ENCODE peak calls at places on chromosome 3, in nine cellular contexts. One of them, this sample, is unnamed.

GRCh38 chr3:176927280-176927679 is 270.0 kb downstream of the TBL1XR1 start:
- DNase-seq in OCI-LY7: no peak
- DNase-seq in neural progenitor cell: no peak
- DNase-seq in PC-3: no peak
- DNase-seq in GM23248: no peak
- DNase-seq in GM23338: no peak
- DNase-seq in MM.1S: no peak
- DNase-seq in SK-N-SH: no peak
- DNase-seq in HCT116: no peak
- DNase-seq in this sample: peak

GRCh38 chr3:66401578-66402382 is 99.0 kb downstream of the LRIG1 start:
- DNase-seq in OCI-LY7: no peak
- DNase-seq in neural progenitor cell: peak
- DNase-seq in PC-3: no peak
- DNase-seq in GM23248: no peak
- DNase-seq in GM23338: no peak
- DNase-seq in MM.1S: no peak
- DNase-seq in SK-N-SH: no peak
- DNase-seq in HCT116: no peak
- DNase-seq in this sample: no peak

GRCh38 chr3:186624598-186624997 is 11.7 kb downstream of the AHSG start:
- DNase-seq in OCI-LY7: no peak
- DNase-seq in neural progenitor cell: no peak
- DNase-seq in PC-3: no peak
- DNase-seq in GM23248: no peak
- DNase-seq in GM23338: no peak
- DNase-seq in MM.1S: no peak
- DNase-seq in SK-N-SH: no peak
- DNase-seq in HCT116: no peak
- DNase-seq in this sample: no peak

GRCh38 chr3:13301295-13301987 is 118.7 kb downstream of the NUP210 start:
- DNase-seq in OCI-LY7: no peak
- DNase-seq in neural progenitor cell: peak
- DNase-seq in PC-3: peak
- DNase-seq in GM23248: peak
- DNase-seq in GM23338: peak
- DNase-seq in MM.1S: no peak
- DNase-seq in SK-N-SH: no peak
- DNase-seq in HCT116: peak
- DNase-seq in this sample: peak

GRCh38 chr3:116034797-116035196 is 410.5 kb downstream of the LSAMP start:
- DNase-seq in OCI-LY7: no peak
- DNase-seq in neural progenitor cell: no peak
- DNase-seq in PC-3: no peak
- DNase-seq in GM23248: no peak
- DNase-seq in GM23338: no peak
- DNase-seq in MM.1S: no peak
- DNase-seq in SK-N-SH: no peak
- DNase-seq in HCT116: no peak
- DNase-seq in this sample: no peak

GRCh38 chr3:80063535-80063934 is 295.7 kb upstream of the ROBO1 start:
- DNase-seq in OCI-LY7: no peak
- DNase-seq in neural progenitor cell: no peak
- DNase-seq in PC-3: no peak
- DNase-seq in GM23248: no peak
- DNase-seq in GM23338: no peak
- DNase-seq in MM.1S: no peak
- DNase-seq in SK-N-SH: no peak
- DNase-seq in HCT116: no peak
- DNase-seq in this sample: no peak

GRCh38 chr3:100226712-100227429 is 33.9 kb upstream of the TBC1D23 start:
- DNase-seq in OCI-LY7: no peak
- DNase-seq in neural progenitor cell: no peak
- DNase-seq in PC-3: peak
- DNase-seq in GM23248: peak
- DNase-seq in GM23338: no peak
- DNase-seq in MM.1S: no peak
- DNase-seq in SK-N-SH: no peak
- DNase-seq in HCT116: no peak
- DNase-seq in this sample: peak

GRCh38 chr3:48426401-48426909 is 3.4 kb downstream of the PLXNB1 start:
- DNase-seq in OCI-LY7: no peak
- DNase-seq in neural progenitor cell: no peak
- DNase-seq in PC-3: no peak
- DNase-seq in GM23248: no peak
- DNase-seq in GM23338: no peak
- DNase-seq in MM.1S: no peak
- DNase-seq in SK-N-SH: peak
- DNase-seq in HCT116: no peak
- DNase-seq in this sample: no peak

GRCh38 chr3:125134952-125135351 is 77.6 kb downstream of the SLC12A8 start:
- DNase-seq in OCI-LY7: no peak
- DNase-seq in neural progenitor cell: no peak
- DNase-seq in PC-3: no peak
- DNase-seq in GM23248: no peak
- DNase-seq in GM23338: no peak
- DNase-seq in MM.1S: no peak
- DNase-seq in SK-N-SH: no peak
- DNase-seq in HCT116: no peak
- DNase-seq in this sample: no peak

GRCh38 chr3:185153170-185153733 is 392 bp upstream of the C3orf70 start:
- DNase-seq in OCI-LY7: no peak
- DNase-seq in neural progenitor cell: peak
- DNase-seq in PC-3: no peak
- DNase-seq in GM23248: no peak
- DNase-seq in GM23338: peak
- DNase-seq in MM.1S: no peak
- DNase-seq in SK-N-SH: peak
- DNase-seq in HCT116: no peak
- DNase-seq in this sample: peak

GRCh38 chr3:185152433-185153169 is at the start of gene C3orf70:
- DNase-seq in OCI-LY7: no peak
- DNase-seq in neural progenitor cell: peak
- DNase-seq in PC-3: peak
- DNase-seq in GM23248: peak
- DNase-seq in GM23338: peak
- DNase-seq in MM.1S: peak
- DNase-seq in SK-N-SH: peak
- DNase-seq in HCT116: no peak
- DNase-seq in this sample: peak

GRCh38 chr3:185151959-185152432 is 864 bp downstream of the C3orf70 start:
- DNase-seq in OCI-LY7: no peak
- DNase-seq in neural progenitor cell: no peak
- DNase-seq in PC-3: no peak
- DNase-seq in GM23248: peak
- DNase-seq in GM23338: no peak
- DNase-seq in MM.1S: no peak
- DNase-seq in SK-N-SH: no peak
- DNase-seq in HCT116: no peak
- DNase-seq in this sample: no peak

GRCh38 chr3:185155678-185156077 is 2.8 kb upstream of the C3orf70 start:
- DNase-seq in OCI-LY7: no peak
- DNase-seq in neural progenitor cell: no peak
- DNase-seq in PC-3: no peak
- DNase-seq in GM23248: no peak
- DNase-seq in GM23338: no peak
- DNase-seq in MM.1S: no peak
- DNase-seq in SK-N-SH: no peak
- DNase-seq in HCT116: no peak
- DNase-seq in this sample: no peak

GRCh38 chr3:185153861-185154629 is 1.2 kb upstream of the C3orf70 start:
- DNase-seq in OCI-LY7: no peak
- DNase-seq in neural progenitor cell: peak
- DNase-seq in PC-3: no peak
- DNase-seq in GM23248: no peak
- DNase-seq in GM23338: peak
- DNase-seq in MM.1S: no peak
- DNase-seq in SK-N-SH: peak
- DNase-seq in HCT116: no peak
- DNase-seq in this sample: no peak
- H2AFZ ChIP-seq in OCI-LY7: no peak
- H2AFZ ChIP-seq in neural progenitor cell: peak
- H2AFZ ChIP-seq in PC-3: no peak
- H2AFZ ChIP-seq in GM23248: no peak
- H2AFZ ChIP-seq in GM23338: peak
- H2AFZ ChIP-seq in MM.1S: no peak
- H2AFZ ChIP-seq in SK-N-SH: no peak
- H2AFZ ChIP-seq in HCT116: no peak
- H2AFZ ChIP-seq in this sample: peak

GRCh38 chr3:35198857-35199256 is 440.5 kb upstream of the ARPP21 start:
- DNase-seq in OCI-LY7: no peak
- DNase-seq in neural progenitor cell: no peak
- DNase-seq in PC-3: no peak
- DNase-seq in GM23248: no peak
- DNase-seq in GM23338: no peak
- DNase-seq in MM.1S: no peak
- DNase-seq in SK-N-SH: no peak
- DNase-seq in HCT116: no peak
- DNase-seq in this sample: no peak

GRCh38 chr3:35194666-35195065 is 444.7 kb upstream of the ARPP21 start:
- DNase-seq in OCI-LY7: no peak
- DNase-seq in neural progenitor cell: no peak
- DNase-seq in PC-3: no peak
- DNase-seq in GM23248: no peak
- DNase-seq in GM23338: no peak
- DNase-seq in MM.1S: no peak
- DNase-seq in SK-N-SH: no peak
- DNase-seq in HCT116: no peak
- DNase-seq in this sample: no peak

GRCh38 chr3:35201221-35201620 is 438.1 kb upstream of the ARPP21 start:
- DNase-seq in OCI-LY7: no peak
- DNase-seq in neural progenitor cell: no peak
- DNase-seq in PC-3: no peak
- DNase-seq in GM23248: no peak
- DNase-seq in GM23338: no peak
- DNase-seq in MM.1S: no peak
- DNase-seq in SK-N-SH: no peak
- DNase-seq in HCT116: no peak
- DNase-seq in this sample: no peak

DNA sequence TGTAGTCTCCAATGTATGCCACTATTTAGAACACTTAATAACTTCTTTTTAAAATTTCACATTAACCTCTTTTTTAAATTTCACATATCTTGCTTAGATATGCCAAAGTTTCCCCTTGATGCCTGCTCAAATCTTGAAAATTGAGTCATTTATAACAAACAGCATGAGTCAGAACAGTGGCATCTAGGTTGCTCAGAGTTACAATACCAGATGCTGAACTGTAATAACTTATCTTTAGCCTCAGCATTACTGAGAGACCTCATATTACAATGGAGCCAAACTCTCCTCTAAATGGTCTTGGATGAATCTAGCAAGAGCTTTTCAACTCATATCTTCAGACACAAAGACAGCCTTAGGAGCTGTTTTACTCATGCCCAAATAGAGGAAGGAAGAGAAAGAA is 439.3 kb upstream of the ARPP21 start:
- DNase-seq in OCI-LY7: no peak
- DNase-seq in neural progenitor cell: no peak
- DNase-seq in PC-3: peak
- DNase-seq in GM23248: no peak
- DNase-seq in GM23338: no peak
- DNase-seq in MM.1S: no peak
- DNase-seq in SK-N-SH: no peak
- DNase-seq in HCT116: no peak
- DNase-seq in this sample: no peak
- TF ChIP-seq EZH2phosphoT487 in OCI-LY7: no peak
- TF ChIP-seq EZH2phosphoT487 in neural progenitor cell: no peak
- TF ChIP-seq EZH2phosphoT487 in PC-3: no peak
- TF ChIP-seq EZH2phosphoT487 in GM23248: no peak
- TF ChIP-seq EZH2phosphoT487 in GM23338: no peak
- TF ChIP-seq EZH2phosphoT487 in MM.1S: no peak
- TF ChIP-seq EZH2phosphoT487 in SK-N-SH: no peak
- TF ChIP-seq EZH2phosphoT487 in HCT116: no peak
- TF ChIP-seq EZH2phosphoT487 in this sample: no peak

GRCh38 chr3:155070932-155071387 is 9.2 kb upstream of the MME start:
- DNase-seq in OCI-LY7: no peak
- DNase-seq in neural progenitor cell: no peak
- DNase-seq in PC-3: peak
- DNase-seq in GM23248: peak
- DNase-seq in GM23338: no peak
- DNase-seq in MM.1S: no peak
- DNase-seq in SK-N-SH: peak
- DNase-seq in HCT116: no peak
- DNase-seq in this sample: peak

GRCh38 chr3:155065537-155065936 is 14.6 kb upstream of the MME start:
- DNase-seq in OCI-LY7: no peak
- DNase-seq in neural progenitor cell: no peak
- DNase-seq in PC-3: peak
- DNase-seq in GM23248: peak
- DNase-seq in GM23338: no peak
- DNase-seq in MM.1S: no peak
- DNase-seq in SK-N-SH: no peak
- DNase-seq in HCT116: no peak
- DNase-seq in this sample: peak

GRCh38 chr3:155075200-155075599 is 4.9 kb upstream of the MME start:
- DNase-seq in OCI-LY7: no peak
- DNase-seq in neural progenitor cell: no peak
- DNase-seq in PC-3: no peak
- DNase-seq in GM23248: no peak
- DNase-seq in GM23338: no peak
- DNase-seq in MM.1S: no peak
- DNase-seq in SK-N-SH: no peak
- DNase-seq in HCT116: no peak
- DNase-seq in this sample: no peak

GRCh38 chr3:155069729-155070128 is 10.4 kb upstream of the MME start:
- DNase-seq in OCI-LY7: no peak
- DNase-seq in neural progenitor cell: no peak
- DNase-seq in PC-3: no peak
- DNase-seq in GM23248: no peak
- DNase-seq in GM23338: no peak
- DNase-seq in MM.1S: no peak
- DNase-seq in SK-N-SH: no peak
- DNase-seq in HCT116: no peak
- DNase-seq in this sample: no peak

DNA sequence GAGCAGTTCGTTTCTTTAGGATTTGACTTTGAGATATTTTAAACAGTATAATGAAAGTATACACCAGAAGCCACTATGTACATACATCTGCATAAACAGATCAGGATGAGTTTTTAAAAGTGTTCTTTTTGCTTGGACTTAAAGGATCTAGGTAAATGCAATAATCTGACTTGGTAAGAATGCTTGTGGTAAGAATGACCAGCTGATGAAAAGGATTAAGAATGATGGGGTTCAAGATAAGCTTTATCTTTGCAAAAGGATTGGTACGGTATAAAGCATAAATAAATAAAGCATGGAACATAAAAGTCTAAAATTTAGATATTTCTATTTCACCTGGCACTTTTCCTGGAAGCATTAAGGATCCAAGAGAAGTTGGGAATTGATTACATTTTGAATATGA is 9.8 kb upstream of the MME start:
- DNase-seq in OCI-LY7: no peak
- DNase-seq in neural progenitor cell: no peak
- DNase-seq in PC-3: no peak
- DNase-seq in GM23248: no peak
- DNase-seq in GM23338: no peak
- DNase-seq in MM.1S: no peak
- DNase-seq in SK-N-SH: no peak
- DNase-seq in HCT116: no peak
- DNase-seq in this sample: no peak
- H2AFZ ChIP-seq in OCI-LY7: peak
- H2AFZ ChIP-seq in neural progenitor cell: no peak
- H2AFZ ChIP-seq in PC-3: no peak
- H2AFZ ChIP-seq in GM23248: no peak
- H2AFZ ChIP-seq in GM23338: peak
- H2AFZ ChIP-seq in MM.1S: no peak
- H2AFZ ChIP-seq in SK-N-SH: peak
- H2AFZ ChIP-seq in HCT116: no peak
- H2AFZ ChIP-seq in this sample: no peak

GRCh38 chr3:70981252-70981933 is 602.1 kb downstream of the FOXP1 start:
- DNase-seq in OCI-LY7: no peak
- DNase-seq in neural progenitor cell: peak
- DNase-seq in PC-3: no peak
- DNase-seq in GM23248: no peak
- DNase-seq in GM23338: no peak
- DNase-seq in MM.1S: no peak
- DNase-seq in SK-N-SH: no peak
- DNase-seq in HCT116: no peak
- DNase-seq in this sample: no peak
- TF ChIP-seq EZH2phosphoT487 in OCI-LY7: no peak
- TF ChIP-seq EZH2phosphoT487 in neural progenitor cell: no peak
- TF ChIP-seq EZH2phosphoT487 in PC-3: no peak
- TF ChIP-seq EZH2phosphoT487 in GM23248: no peak
- TF ChIP-seq EZH2phosphoT487 in GM23338: no peak
- TF ChIP-seq EZH2phosphoT487 in MM.1S: no peak
- TF ChIP-seq EZH2phosphoT487 in SK-N-SH: no peak
- TF ChIP-seq EZH2phosphoT487 in HCT116: no peak
- TF ChIP-seq EZH2phosphoT487 in this sample: no peak